ENCODE peak calls at places on chromosomes 5 and 9, in nine cellular contexts. I is aorta, G is psoas muscle, X is NCI-H2029, A is COR-L47, W is M059J, T is uterus, H is midbrain, K is amygdala. D is an unnamed sample.

GRCh38 chr5:124812771-124813358 is 66.4 kb upstream of the ZNF608 start:
- DNase-seq in I (no peak), G (no peak), X (peak; percentile 67), A (no peak), W (no peak), T (no peak), H (no peak), K (no peak), D (no peak)

GRCh38 chr5:16866795-16867584 is 69.1 kb downstream of the MYO10 start:
- DNase-seq in I (peak; percentile 80), G (no peak), X (no peak), A (peak; percentile 67), W (no peak), T (no peak), H (no peak), K (no peak), D (no peak)

GRCh38 chr9:135615666-135616620 is 23.4 kb downstream of the GLT6D1 start:
- DNase-seq in I (no peak), G (no peak), X (no peak), A (no peak), W (no peak), T (no peak), H (no peak), K (no peak), D (no peak)

GRCh38 chr5:55418994-55419991 is 111.5 kb downstream of the MTREX start:
- DNase-seq in I (no peak), G (no peak), X (no peak), A (no peak), W (peak; percentile 25), T (no peak), H (no peak), K (no peak), D (no peak)

GRCh38 chr5:58944221-58944620 is 361.3 kb downstream of the RAB3C start:
- DNase-seq in I (no peak), G (no peak), X (no peak), A (no peak), W (peak; percentile 14), T (no peak), H (no peak), K (no peak), D (no peak)

GRCh38 chr5:164051745-164052144 is 546.3 kb downstream of the MAT2B start:
- DNase-seq in I (no peak), G (no peak), X (no peak), A (no peak), W (no peak), T (no peak), H (no peak), K (no peak), D (no peak)

GRCh38 chr9:137750007-137750406 is 127.6 kb upstream of the CACNA1B start:
- DNase-seq in I (no peak), G (no peak), X (no peak), A (no peak), W (no peak), T (no peak), H (no peak), K (no peak), D (no peak)

GRCh38 chr5:175680020-175680419 is 22.1 kb downstream of the HRH2 start:
- DNase-seq in I (peak; percentile 31), G (no peak), X (peak; percentile 5), A (no peak), W (no peak), T (no peak), H (no peak), K (no peak), D (no peak)

GRCh38 chr5:34488984-34489383 is 167.1 kb upstream of the RAI14 start:
- DNase-seq in I (no peak), G (no peak), X (no peak), A (no peak), W (no peak), T (no peak), H (no peak), K (no peak), D (no peak)

GRCh38 chr9:109793196-109793595 is 13.2 kb downstream of the PALM2AKAP2 start:
- DNase-seq in I (no peak), G (no peak), X (no peak), A (no peak), W (peak; percentile 96), T (no peak), H (no peak), K (no peak), D (no peak)

GRCh38 chr9:36018755-36019720 is 17.7 kb upstream of the RECK start:
- DNase-seq in I (no peak), G (no peak), X (no peak), A (no peak), W (peak; percentile 8), T (no peak), H (no peak), K (no peak), D (no peak)

GRCh38 chr5:151454889-151455288 is 7.5 kb downstream of the SLC36A1 start:
- DNase-seq in I (no peak), G (no peak), X (no peak), A (no peak), W (no peak), T (no peak), H (no peak), K (no peak), D (no peak)

GRCh38 chr5:159552751-159553150 is 222.5 kb upstream of the IL12B start:
- DNase-seq in I (no peak), G (no peak), X (no peak), A (no peak), W (peak; percentile 69), T (no peak), H (no peak), K (no peak), D (no peak)

GRCh38 chr5:76402251-76402879 is 720 bp upstream of the IQGAP2 start:
- DNase-seq in I (no peak), G (peak; percentile 21), X (no peak), A (no peak), W (no peak), T (no peak), H (no peak), K (no peak), D (peak; percentile 61)

GRCh38 chr5:159906957-159907356 is 9.3 kb upstream of the ADRA1B start:
- DNase-seq in I (no peak), G (no peak), X (no peak), A (no peak), W (no peak), T (no peak), H (no peak), K (no peak), D (no peak)

GRCh38 chr9:129319076-129319937 is 141.2 kb upstream of the IER5L start:
- DNase-seq in I (peak; percentile 71), G (no peak), X (no peak), A (no peak), W (no peak), T (peak; percentile 42), H (no peak), K (no peak), D (no peak)

GRCh38 chr5:36047375-36048160 is 19.1 kb downstream of the UGT3A2 start:
- DNase-seq in I (no peak), G (no peak), X (no peak), A (no peak), W (no peak), T (no peak), H (no peak), K (no peak), D (no peak)

GRCh38 chr9:95317893-95318211 is 343 bp upstream of the FANCC start:
- DNase-seq in I (no peak), G (no peak), X (no peak), A (no peak), W (no peak), T (no peak), H (no peak), K (no peak), D (no peak)

GRCh38 chr9:31210982-31211570 is 1173.4 kb upstream of the ACO1 start:
- DNase-seq in I (no peak), G (peak; percentile 8), X (no peak), A (no peak), W (peak; percentile 5), T (no peak), H (no peak), K (no peak), D (no peak)

D was measured in heart left ventricle.